ENCODE peak calls at places on chromosomes 5 and 9, in six cellular contexts. O is K562; X is fibroblast of lung; Q is BJ; J is tibial artery; S is CD8-positive, alpha-beta memory T cell. N is an unnamed sample.

GRCh38 chr5:13860176-13860575 is 84.3 kb downstream of the DNAH5 start:
- DNase-seq in X (no peak), O (no peak), Q (no peak), J (no peak), S (no peak), N (no peak)

GRCh38 chr5:140432916-140433315 is 31.3 kb downstream of the ANKHD1 start:
- DNase-seq in X (no peak), Q (no peak), J (no peak), O (peak), S (no peak), N (no peak)

GRCh38 chr9:80648336-80648735 is 1041.0 kb downstream of the TLE1 start:
- DNase-seq in X (peak), Q (no peak), J (no peak), O (no peak), S (no peak), N (no peak)

GRCh38 chr5:35252963-35253362 is 22.7 kb upstream of the PRLR start:
- DNase-seq in O (no peak), X (no peak), S (no peak), Q (no peak), J (no peak), N (no peak)

GRCh38 chr5:58184910-58185309 is 275.0 kb downstream of the PLK2 start:
- DNase-seq in X (peak), Q (peak), J (no peak), S (no peak), O (no peak), N (no peak)

GRCh38 chr5:179923422-179923821 is 15.7 kb upstream of the TBC1D9B start:
- DNase-seq in S (no peak), O (peak), X (no peak), J (no peak), Q (no peak), N (no peak)

GRCh38 chr9:9949948-9950347 is 662.9 kb downstream of the PTPRD start:
- DNase-seq in X (no peak), Q (no peak), O (no peak), S (no peak), J (no peak), N (no peak)

GRCh38 chr9:76114144-76114543 is 223.7 kb downstream of the PCSK5 start:
- DNase-seq in O (no peak), S (no peak), J (no peak), X (no peak), Q (no peak), N (no peak)

GRCh38 chr9:130284690-130285089 is 19.1 kb downstream of the HMCN2 start:
- DNase-seq in J (no peak), S (no peak), X (no peak), Q (no peak), O (no peak), N (no peak)

GRCh38 chr9:80995759-80996158 is 693.6 kb downstream of the TLE1 start:
- DNase-seq in X (peak), Q (peak), J (no peak), O (no peak), S (no peak), N (no peak)

GRCh38 chr9:109463924-109464625 is 34.0 kb downstream of the PTPN3 start:
- DNase-seq in S (no peak), O (no peak), J (no peak), X (no peak), Q (no peak), N (no peak)

GRCh38 chr5:76393035-76393680 is 9.9 kb upstream of the IQGAP2 start:
- DNase-seq in X (no peak), J (no peak), Q (no peak), S (no peak), O (no peak), N (peak)

GRCh38 chr5:143101740-143102386 is 301.6 kb downstream of the NR3C1 start:
- DNase-seq in S (no peak), X (no peak), O (peak), J (no peak), Q (no peak), N (no peak)

GRCh38 chr5:91670565-91670964 is 287.4 kb upstream of the ARRDC3 start:
- DNase-seq in Q (no peak), O (no peak), J (no peak), X (no peak), S (no peak), N (no peak)

GRCh38 chr5:157511656-157512644 is 51.9 kb downstream of the NIPAL4 start:
- DNase-seq in S (no peak), O (peak), Q (peak), J (peak), X (peak), N (no peak)

GRCh38 chr5:124704594-124705284 is 41.7 kb downstream of the ZNF608 start:
- DNase-seq in S (no peak), Q (no peak), O (no peak), J (no peak), X (no peak), N (peak)

GRCh38 chr5:159765760-159766517 is 150.3 kb upstream of the ADRA1B start:
- DNase-seq in Q (no peak), S (no peak), J (no peak), X (no peak), O (no peak), N (no peak)

GRCh38 chr9:137679695-137680305 is 61.0 kb downstream of the EHMT1 start:
- DNase-seq in X (no peak), O (no peak), Q (no peak), J (no peak), S (no peak), N (no peak)
- H3K4me3 ChIP-seq in X (no peak), O (no peak), Q (no peak), J (no peak), S (no peak), N (no peak)

GRCh38 chr5:112684737-112685136 is 52.9 kb upstream of the APC start:
- DNase-seq in J (no peak), S (no peak), O (no peak), X (peak), Q (peak), N (no peak)
- H3K4me3 ChIP-seq in J (no peak), S (no peak), O (no peak), X (no peak), Q (no peak), N (no peak)

DNA sequence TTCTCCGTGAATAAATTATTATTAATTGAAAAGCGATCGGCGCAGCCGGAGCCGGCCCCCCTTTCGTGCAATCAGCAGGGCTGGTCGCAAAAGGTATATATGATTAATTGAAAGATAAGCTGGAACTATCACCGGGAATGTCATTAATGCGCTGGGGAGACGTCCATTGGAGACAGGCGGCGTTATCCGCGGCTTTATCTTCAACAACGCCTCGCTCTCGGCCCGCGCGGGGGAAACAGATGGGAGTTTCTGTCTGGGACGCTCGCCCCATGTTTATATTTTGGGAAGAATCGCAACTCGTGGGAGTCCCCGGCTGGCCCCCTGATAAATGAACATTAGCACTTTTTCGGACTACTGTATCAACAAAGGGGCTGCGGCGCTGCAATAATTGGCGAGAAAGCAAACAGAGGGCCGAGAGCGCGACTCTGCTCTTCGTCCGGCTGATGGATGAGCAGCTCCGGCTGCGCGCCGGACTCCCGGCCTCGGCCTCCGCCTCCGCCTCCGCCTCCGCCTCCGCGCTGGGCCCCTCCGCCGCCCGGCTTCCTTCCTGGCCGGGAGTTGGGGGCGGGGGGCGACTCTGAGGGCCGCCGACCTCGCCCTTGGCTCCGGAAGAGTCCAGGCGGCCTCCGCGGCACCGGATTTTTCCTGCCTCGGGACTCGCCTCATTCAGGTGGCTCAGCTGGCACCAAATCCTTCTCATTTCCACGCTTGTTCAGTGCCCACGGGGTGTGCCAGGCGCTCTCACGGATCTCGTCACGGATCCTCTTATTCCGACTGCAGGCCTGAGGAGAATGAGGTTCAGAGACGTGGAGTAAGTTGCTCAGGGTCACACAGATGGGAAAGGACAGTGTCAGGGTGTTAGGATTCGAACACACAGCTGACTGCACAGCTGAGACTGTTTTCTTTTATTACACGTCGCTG is 3.6 kb upstream of the NKX2-5 start:
- DNase-seq in O (no peak), Q (no peak), J (no peak), S (no peak), X (no peak), N (no peak)
- H3K4me3 ChIP-seq in O (no peak), Q (no peak), J (peak), S (no peak), X (no peak), N (peak)

DNA sequence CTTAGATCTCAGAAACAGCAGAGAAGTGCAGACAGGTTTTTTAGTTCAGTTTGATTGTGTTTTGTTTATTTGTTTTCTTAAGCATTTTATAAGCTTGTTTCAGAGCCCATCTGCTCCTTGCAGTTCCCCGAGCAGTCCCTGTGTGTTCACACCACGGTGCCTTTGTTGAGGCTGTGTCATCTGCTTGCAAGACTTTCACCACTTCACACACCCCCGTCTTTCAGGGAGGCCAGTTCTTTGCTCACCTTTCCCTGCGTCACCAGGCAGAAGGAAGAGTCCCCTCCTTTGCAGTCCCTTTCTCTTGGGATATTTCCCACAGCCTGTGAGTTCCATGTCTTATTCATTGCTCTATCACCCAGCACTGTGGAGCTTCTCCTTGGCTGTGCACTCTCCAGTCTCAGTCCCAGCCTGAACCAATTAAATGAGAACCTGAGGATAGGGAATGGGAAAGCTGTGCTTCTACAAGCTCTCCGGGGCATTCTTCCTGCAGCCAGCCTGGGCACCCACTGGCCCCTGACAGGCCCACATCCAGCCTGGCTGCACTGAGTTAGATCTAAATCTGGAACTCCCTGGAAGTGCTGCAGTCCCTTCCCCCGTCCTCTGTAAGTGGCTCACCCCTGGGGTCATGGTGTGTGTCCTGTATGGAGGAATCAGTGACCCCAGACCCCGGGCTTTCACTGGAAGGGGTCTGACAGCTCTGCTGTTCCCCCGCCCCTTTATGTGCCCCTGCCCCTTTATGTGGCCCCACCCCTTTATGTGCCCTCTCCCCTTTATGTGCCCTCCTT is 5.5 kb downstream of the MVB12B start:
- DNase-seq in Q (no peak), X (no peak), O (no peak), S (no peak), J (no peak), N (no peak)
- H3K4me3 ChIP-seq in Q (no peak), X (no peak), O (no peak), S (no peak), J (no peak), N (no peak)

DNA sequence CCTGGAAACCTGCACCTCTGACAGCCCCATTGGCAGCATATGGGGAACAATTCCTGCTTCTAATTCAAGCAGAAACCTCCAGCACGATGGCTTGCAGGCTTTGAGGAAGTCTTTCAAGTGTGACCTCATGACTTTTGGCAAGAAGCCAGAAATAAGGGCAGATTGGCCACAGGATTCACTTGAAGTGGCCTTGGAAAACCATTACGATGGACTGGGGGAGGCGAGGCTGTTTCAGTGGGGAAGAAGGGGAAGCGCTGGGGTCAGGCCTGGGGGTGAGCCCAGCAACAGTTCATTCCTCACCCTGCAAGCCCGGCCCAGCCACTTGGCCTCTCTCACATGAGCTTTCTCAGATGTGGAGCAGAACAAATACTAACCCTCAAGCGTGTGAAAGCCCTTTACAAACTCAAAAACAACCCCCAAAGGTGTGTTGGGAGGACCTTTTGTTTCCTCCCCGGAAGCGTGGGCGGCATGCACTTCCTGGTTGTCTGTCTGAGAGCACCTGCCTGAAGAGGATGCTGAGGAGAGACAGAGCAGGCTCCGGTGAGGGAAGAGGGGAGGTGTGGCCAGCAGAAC is 26.9 kb upstream of the EEIG1 start:
- DNase-seq in S (peak), O (peak), X (peak), J (peak), Q (no peak), N (no peak)
- H3K4me3 ChIP-seq in S (peak), O (no peak), X (no peak), J (no peak), Q (no peak), N (no peak)

N was measured in HAP-1.